ENCODE peak calls at places on chromosomes 16 and 17, in six cellular contexts. B is IMR-90, Y is H9, E is neuronal stem cell, A is mesenchymal stem cell, N is H1. M is an unnamed sample.

GRCh38 chr17:77528516-77529327 is 388.0 kb downstream of the SEC14L1 start:
- DNase-seq in B (no peak), Y (peak), E (peak), A (no peak), N (peak), M (no peak)

GRCh38 chr16:6682142-6682811 is 650.4 kb upstream of the RBFOX1 start:
- DNase-seq in B (no peak), Y (peak), E (peak), A (no peak), N (peak), M (peak)

GRCh38 chr16:61879306-61879705 is 156.9 kb downstream of the CDH8 start:
- DNase-seq in B (no peak), Y (no peak), E (no peak), A (no peak), N (no peak), M (no peak)

GRCh38 chr17:37160940-37161339 is 212.2 kb downstream of the AATF start:
- DNase-seq in B (peak), Y (no peak), E (no peak), A (peak), N (no peak), M (peak)

GRCh38 chr17:66483946-66484345 is 181.5 kb downstream of the PRKCA start:
- DNase-seq in B (no peak), Y (no peak), E (no peak), A (no peak), N (no peak), M (no peak)

GRCh38 chr16:80804451-80805383 is at the start of gene CDYL2:
- DNase-seq in B (peak), Y (peak), E (peak), A (no peak), N (peak), M (peak)

GRCh38 chr16:71338193-71338592 is 20.3 kb upstream of the CALB2 start:
- DNase-seq in B (no peak), Y (no peak), E (no peak), A (no peak), N (no peak), M (peak)

GRCh38 chr17:49851387-49852291 is 3.8 kb upstream of the TAC4 start:
- DNase-seq in B (peak), Y (peak), E (peak), A (peak), N (peak), M (peak)

GRCh38 chr17:81470944-81471803 is 41.4 kb downstream of the ACTG1 start:
- DNase-seq in B (peak), Y (no peak), E (no peak), A (peak), N (no peak), M (peak)

GRCh38 chr16:13909872-13910303 is 10.1 kb upstream of the ERCC4 start:
- DNase-seq in B (peak), Y (no peak), E (no peak), A (no peak), N (no peak), M (no peak)

GRCh38 chr16:56970934-56971767 is 9.4 kb downstream of the CETP start:
- DNase-seq in B (peak), Y (no peak), E (no peak), A (no peak), N (no peak), M (no peak)

GRCh38 chr17:27630607-27631408 is at the start of gene LGALS9:
- DNase-seq in B (peak), Y (no peak), E (no peak), A (peak), N (no peak), M (no peak)

GRCh38 chr17:35352284-35352683 is 21.1 kb downstream of the SLFN11 start:
- DNase-seq in B (no peak), Y (no peak), E (no peak), A (no peak), N (no peak), M (no peak)

GRCh38 chr17:49494937-49495841 is at the start of gene NGFR:
- DNase-seq in B (peak), Y (peak), E (peak), A (peak), N (peak), M (peak)

GRCh38 chr17:76996741-76997694 is 128.8 kb downstream of the MGAT5B start:
- DNase-seq in B (no peak), Y (no peak), E (no peak), A (no peak), N (no peak), M (no peak)

GRCh38 chr17:28755486-28755885 is 11.7 kb downstream of the TRAF4 start:
- DNase-seq in B (no peak), Y (no peak), E (no peak), A (peak), N (no peak), M (no peak)

GRCh38 chr17:60168654-60169053 is 18.9 kb downstream of the CA4 start:
- DNase-seq in B (no peak), Y (peak), E (no peak), A (no peak), N (no peak), M (no peak)

GRCh38 chr16:51540259-51540658 is 389.2 kb upstream of the SALL1 start:
- DNase-seq in B (peak), Y (no peak), E (no peak), A (peak), N (no peak), M (no peak)

GRCh38 chr16:87581867-87582220 is 20.5 kb upstream of the JPH3 start:
- DNase-seq in B (peak), Y (no peak), E (no peak), A (peak), N (no peak), M (peak)

GRCh38 chr16:50276801-50277560 is 10.6 kb downstream of the ADCY7 start:
- DNase-seq in B (no peak), Y (no peak), E (no peak), A (no peak), N (no peak), M (peak)

GRCh38 chr16:66682271-66682670 is 14.3 kb downstream of the CMTM4 start:
- DNase-seq in B (no peak), Y (no peak), E (no peak), A (no peak), N (no peak), M (no peak)

GRCh38 chr16:76668207-76668725 is 391.1 kb downstream of the CNTNAP4 start:
- DNase-seq in B (no peak), Y (peak), E (peak), A (no peak), N (no peak), M (peak)

GRCh38 chr16:17556276-17557052 is 85.7 kb upstream of the XYLT1 start:
- DNase-seq in B (peak), Y (peak), E (peak), A (no peak), N (no peak), M (peak)

GRCh38 chr17:15233022-15233805 is 31.9 kb downstream of the PMP22 start:
- DNase-seq in B (peak), Y (peak), E (no peak), A (peak), N (no peak), M (peak)

GRCh38 chr17:61402073-61402541 is 2.5 kb downstream of the TBX2 start:
- DNase-seq in B (no peak), Y (no peak), E (no peak), A (no peak), N (no peak), M (no peak)

GRCh38 chr16:19898166-19898565 is 13.5 kb upstream of the GPRC5B start:
- DNase-seq in B (no peak), Y (no peak), E (no peak), A (no peak), N (no peak), M (no peak)

GRCh38 chr16:21628772-21629171 is 23.6 kb downstream of the IGSF6 start:
- DNase-seq in B (peak), Y (no peak), E (no peak), A (no peak), N (no peak), M (no peak)

GRCh38 chr17:81538651-81539570 is 10.7 kb downstream of the FSCN2 start:
- DNase-seq in B (no peak), Y (no peak), E (no peak), A (no peak), N (no peak), M (no peak)

GRCh38 chr16:4699030-4699556 is 5.7 kb downstream of the NUDT16L1 start:
- DNase-seq in B (no peak), Y (no peak), E (no peak), A (no peak), N (no peak), M (no peak)

GRCh38 chr17:60410001-60410400 is 12.3 kb upstream of the CHCT1 start:
- DNase-seq in B (no peak), Y (no peak), E (no peak), A (no peak), N (no peak), M (peak)

GRCh38 chr17:81518113-81518784 is 5.7 kb upstream of the ACTG1 start:
- DNase-seq in B (no peak), Y (peak), E (no peak), A (peak), N (peak), M (peak)

GRCh38 chr17:185445-186138 is 4.1 kb upstream of the DOC2B start:
- DNase-seq in B (no peak), Y (no peak), E (no peak), A (no peak), N (no peak), M (no peak)
- H3K14ac ChIP-seq in B (no peak), Y (no peak), E (no peak), A (no peak), N (no peak), M (no peak)

GRCh38 chr16:11670171-11671131 is 2.2 kb downstream of the SNN start:
- DNase-seq in B (no peak), Y (no peak), E (no peak), A (no peak), N (no peak), M (no peak)

GRCh38 chr16:11671271-11671670 is 3.0 kb downstream of the SNN start:
- DNase-seq in B (no peak), Y (no peak), E (no peak), A (no peak), N (no peak), M (no peak)

GRCh38 chr16:11668590-11669379 is 530 bp downstream of the SNN start:
- DNase-seq in B (no peak), Y (no peak), E (peak), A (no peak), N (peak), M (no peak)

GRCh38 chr16:11667824-11668589 is at the start of gene SNN:
- DNase-seq in B (peak), Y (peak), E (peak), A (peak), N (peak), M (peak)

GRCh38 chr16:11669380-11670146 is 1.3 kb downstream of the SNN start:
- DNase-seq in B (peak), Y (no peak), E (no peak), A (peak), N (no peak), M (peak)
- H3K18ac ChIP-seq in B (no peak), Y (no peak), E (peak), A (peak), N (peak), M (peak)

GRCh38 chr16:30700491-30700890 is 1.5 kb downstream of the SRCAP start:
- DNase-seq in B (peak), Y (no peak), E (no peak), A (peak), N (no peak), M (peak)

GRCh38 chr16:30699615-30700099 is 686 bp downstream of the SRCAP start:
- DNase-seq in B (no peak), Y (no peak), E (no peak), A (no peak), N (no peak), M (no peak)

GRCh38 chr16:30697264-30698138 is 1.5 kb upstream of the SRCAP start:
- DNase-seq in B (peak), Y (no peak), E (no peak), A (no peak), N (no peak), M (no peak)

GRCh38 chr16:30698139-30698815 is 694 bp upstream of the SRCAP start:
- DNase-seq in B (peak), Y (peak), E (peak), A (peak), N (peak), M (peak)

DNA sequence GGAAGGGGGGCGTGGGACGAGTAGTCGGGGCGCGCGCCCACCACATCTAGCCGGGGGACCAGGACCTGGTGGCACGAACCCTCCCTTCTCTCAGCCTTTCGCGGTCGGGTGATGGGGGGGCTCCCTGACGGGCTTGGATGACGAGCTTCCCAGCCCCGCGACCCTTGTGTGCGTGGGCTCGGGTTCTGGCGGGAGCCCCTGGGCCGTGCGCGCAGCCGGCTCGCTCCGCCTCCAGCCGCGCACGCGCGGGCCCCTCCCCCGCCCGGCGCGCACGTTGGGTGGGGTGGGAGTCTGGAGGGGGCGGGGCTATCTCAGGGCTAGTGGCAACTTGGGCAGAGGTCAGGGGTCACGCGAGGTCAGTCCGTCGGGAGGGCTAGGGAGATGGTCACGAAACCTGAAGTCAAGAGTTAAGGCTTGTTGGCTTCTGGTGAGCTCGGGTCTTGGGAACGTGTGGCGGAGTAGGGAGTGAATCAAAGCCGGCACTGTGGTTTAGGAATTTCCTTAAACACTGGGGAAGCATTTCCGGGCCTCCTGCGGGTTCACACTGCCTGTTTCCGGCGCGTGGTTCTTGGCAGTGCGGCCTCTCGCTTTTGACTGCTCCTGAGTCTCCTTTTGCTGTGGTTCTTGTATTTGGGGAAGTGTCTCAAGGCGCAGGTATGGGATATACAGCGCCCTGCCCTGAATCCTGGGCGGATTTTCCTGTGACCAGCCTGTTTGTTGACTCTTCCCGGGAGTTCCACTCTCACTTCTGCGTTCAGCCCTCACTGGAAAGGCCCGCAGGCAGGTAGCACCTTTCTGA is at the start of gene SRCAP:
- DNase-seq in B (peak), Y (peak), E (peak), A (peak), N (peak), M (peak)
- H3K14ac ChIP-seq in B (peak), Y (peak), E (peak), A (peak), N (peak), M (peak)

DNA sequence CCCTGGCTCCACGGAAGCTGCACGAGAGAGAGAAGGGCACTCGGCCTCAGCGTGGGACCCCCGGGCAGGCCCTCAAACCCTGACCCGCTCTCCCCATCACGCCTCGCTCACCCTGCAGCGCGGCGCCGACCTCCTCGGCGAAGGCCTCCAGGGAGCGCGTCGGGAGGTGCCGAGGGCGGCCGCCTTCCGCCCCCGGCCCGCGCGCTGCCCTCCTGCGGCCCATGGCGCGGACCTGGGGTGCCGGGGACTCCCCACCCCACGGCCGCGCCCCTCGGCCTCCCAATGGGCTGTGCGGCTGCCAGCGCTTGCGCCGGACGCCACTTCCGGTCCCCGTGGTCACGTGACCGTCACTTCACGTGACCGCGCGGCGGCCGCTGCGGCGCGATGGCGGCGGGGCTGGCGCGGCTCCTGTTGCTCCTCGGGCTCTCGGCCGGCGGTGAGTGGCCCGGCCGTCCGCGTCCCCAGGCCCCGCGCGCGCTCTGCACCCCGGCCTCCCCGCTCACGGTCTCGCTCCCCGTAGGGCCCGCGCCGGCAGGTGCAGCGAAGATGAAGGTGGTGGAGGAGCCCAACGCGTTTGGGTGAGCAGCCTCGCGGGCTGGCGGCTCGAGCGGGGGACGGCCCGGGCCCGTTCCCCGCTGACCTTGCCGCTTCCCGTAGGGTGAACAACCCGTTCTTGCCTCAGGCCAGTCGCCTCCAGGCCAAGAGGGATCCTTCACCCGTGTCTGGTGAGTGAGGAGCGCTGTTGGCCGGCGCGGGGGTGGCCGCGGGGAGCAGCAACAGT is at the start of the genes GNPTG and TSR3:
- DNase-seq in B (peak), Y (peak), E (peak), A (peak), N (peak), M (peak)
- H3K18ac ChIP-seq in B (no peak), Y (no peak), E (peak), A (peak), N (peak), M (peak)

DNA sequence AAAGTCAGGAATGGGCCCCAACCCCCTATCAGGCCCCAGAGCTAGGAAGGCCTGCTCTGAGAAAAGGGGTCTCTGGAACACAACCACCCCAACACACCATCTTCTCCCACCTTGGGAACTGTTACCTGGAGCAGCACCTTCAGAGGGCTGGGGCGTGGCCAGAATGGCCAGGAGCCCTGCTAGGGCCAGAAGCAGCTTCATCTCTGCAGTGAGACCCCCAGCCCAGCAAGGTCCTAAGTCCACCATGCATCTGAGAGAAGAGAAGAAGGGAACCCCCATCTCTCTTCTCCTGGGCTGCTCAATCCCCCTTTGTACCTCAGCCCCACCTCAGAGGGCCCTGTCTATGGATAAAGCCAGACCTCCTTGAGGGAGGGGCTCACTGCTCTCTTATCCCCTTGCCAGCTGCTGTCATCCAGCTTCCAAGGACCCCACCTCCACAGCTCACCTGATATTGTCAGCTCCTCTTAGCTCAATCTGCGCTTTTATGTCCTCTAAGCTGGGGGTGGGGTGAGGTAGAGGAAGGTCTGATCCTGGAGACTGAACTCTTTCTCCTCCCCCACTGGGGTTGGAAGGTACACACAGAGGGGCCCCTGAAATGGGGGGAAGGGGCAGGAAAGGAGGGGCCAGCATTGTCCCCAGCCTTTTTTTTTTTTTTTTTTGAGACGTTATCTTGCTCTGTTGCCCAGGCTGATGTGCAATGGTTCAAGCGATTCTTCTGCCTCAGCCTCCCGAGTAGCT is at the start of gene MPO:
- DNase-seq in B (no peak), Y (no peak), E (no peak), A (no peak), N (no peak), M (no peak)
- H3K14ac ChIP-seq in B (no peak), Y (no peak), E (no peak), A (no peak), N (no peak), M (no peak)

GRCh38 chr17:7842950-7843535 is 9.0 kb downstream of the KDM6B start:
- DNase-seq in B (peak), Y (peak), E (no peak), A (peak), N (peak), M (peak)
- H3K18ac ChIP-seq in B (peak), Y (no peak), E (peak), A (peak), N (no peak), M (peak)

DNA sequence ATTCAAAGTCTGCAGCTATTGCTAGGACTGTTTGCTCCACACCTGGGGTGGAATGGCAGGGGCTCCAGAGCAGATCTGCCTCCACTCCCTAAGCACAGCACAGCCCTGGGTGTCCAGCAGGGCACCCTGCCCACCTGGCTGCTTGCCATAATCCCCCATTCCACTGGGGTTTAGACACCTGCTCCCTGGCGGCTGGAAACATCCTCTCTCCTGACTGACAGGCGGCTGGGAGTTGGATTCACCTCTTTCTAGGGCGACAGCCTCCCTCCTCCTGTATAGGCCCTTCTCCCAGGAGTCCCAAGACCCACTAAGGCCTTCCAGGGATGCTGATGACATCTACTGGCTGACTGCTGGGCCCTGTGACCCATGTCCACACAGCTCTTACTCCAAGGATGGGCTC is 18.0 kb downstream of the HDAC5 start:
- DNase-seq in B (no peak), Y (no peak), E (no peak), A (no peak), N (no peak), M (no peak)
- H3K14ac ChIP-seq in B (peak), Y (no peak), E (no peak), A (no peak), N (no peak), M (no peak)

GRCh38 chr17:332558-333322 is 19.9 kb downstream of the RPH3AL start:
- DNase-seq in B (peak), Y (peak), E (no peak), A (peak), N (no peak), M (no peak)
- H3K18ac ChIP-seq in B (no peak), Y (no peak), E (peak), A (peak), N (no peak), M (no peak)

GRCh38 chr17:74860999-74861553 is 1.4 kb upstream of the GRIN2C start:
- DNase-seq in B (no peak), Y (no peak), E (no peak), A (no peak), N (peak), M (no peak)
- H3K14ac ChIP-seq in B (no peak), Y (no peak), E (peak), A (no peak), N (no peak), M (no peak)

M was measured in trophoblast cell.